ENCODE peak calls at places on chromosomes 2 and 18, in seven cellular contexts. Z, J, P, I, V, A and N are unnamed samples.
A peak's percentile ranks its signal among the peaks of the same experiment; 100 is the strongest.

GRCh38 chr2:160576054-160576499 is 82.5 kb upstream of the RBMS1 start:
- DNase-seq in A (peak; percentile 39), J (no peak), P (no peak), V (peak; percentile 53), Z (no peak), I (peak; percentile 52), N (no peak)

GRCh38 chr2:235709124-235709813 is 215.4 kb downstream of the AGAP1 start:
- DNase-seq in A (peak; percentile 47), Z (no peak), J (no peak), I (peak; percentile 73), P (peak; percentile 86), V (peak; percentile 72), N (no peak)

GRCh38 chr2:17191223-17191622 is 327.0 kb downstream of the RAD51AP2 start:
- DNase-seq in A (no peak), P (no peak), J (no peak), V (no peak), Z (no peak), I (no peak), N (no peak)

GRCh38 chr2:2689313-2689712 is 358.2 kb upstream of the MYT1L start:
- DNase-seq in Z (no peak), J (no peak), P (no peak), I (no peak), V (no peak), A (no peak), N (no peak)

GRCh38 chr2:208183526-208183925 is 6.3 kb downstream of the C2orf80 start:
- DNase-seq in A (no peak), I (no peak), J (no peak), Z (no peak), P (no peak), V (no peak), N (no peak)

GRCh38 chr2:170973492-170974303 is 44.6 kb downstream of the GORASP2 start:
- DNase-seq in I (peak; percentile 85), J (peak; percentile 85), V (peak; percentile 91), Z (peak; percentile 89), P (peak; percentile 62), A (peak; percentile 69), N (peak; percentile 27)

GRCh38 chr18:11872479-11873136 is 21.4 kb downstream of the CHMP1B start:
- DNase-seq in P (peak; percentile 36), Z (peak; percentile 52), A (no peak), V (peak; percentile 40), I (peak; percentile 67), J (no peak), N (no peak)

GRCh38 chr18:23115683-23116096 is 19.6 kb upstream of the CABLES1 start:
- DNase-seq in P (peak; percentile 54), J (no peak), V (peak; percentile 99), A (peak; percentile 100), Z (no peak), I (peak; percentile 95), N (no peak)

GRCh38 chr2:55160422-55160821 is 71.7 kb downstream of the CLHC1 start:
- DNase-seq in A (no peak), V (no peak), J (no peak), I (no peak), P (no peak), Z (no peak), N (no peak)

GRCh38 chr2:188364033-188364432 is 72.4 kb downstream of the GULP1 start:
- DNase-seq in P (no peak), V (no peak), Z (no peak), I (no peak), J (no peak), A (peak; percentile 7), N (no peak)

GRCh38 chr2:196515041-196515440 is 124.5 kb upstream of the CCDC150 start:
- DNase-seq in A (no peak), J (peak; percentile 24), Z (no peak), P (no peak), V (no peak), I (no peak), N (no peak)

GRCh38 chr18:21774722-21775121 is 34.1 kb downstream of the MIB1 start:
- DNase-seq in I (no peak), V (no peak), Z (no peak), P (no peak), J (no peak), A (no peak), N (no peak)

GRCh38 chr2:47675196-47675825 is 107.6 kb upstream of the MSH6 start:
- DNase-seq in J (no peak), I (no peak), V (no peak), Z (no peak), P (no peak), A (no peak), N (no peak)

GRCh38 chr2:189566046-189566445 is 14.5 kb downstream of the SLC40A1 start:
- DNase-seq in A (peak; percentile 57), P (no peak), I (no peak), V (no peak), J (no peak), Z (no peak), N (no peak)

GRCh38 chr18:70366670-70367069 is 77.8 kb downstream of the SOCS6 start:
- DNase-seq in I (no peak), A (no peak), V (no peak), P (no peak), J (no peak), Z (no peak), N (no peak)

GRCh38 chr18:34947711-34948125 is 93.5 kb upstream of the MAPRE2 start:
- DNase-seq in J (no peak), Z (no peak), V (peak; percentile 28), P (no peak), A (peak; percentile 73), I (peak; percentile 54), N (no peak)

GRCh38 chr2:25805987-25806386 is 72.3 kb downstream of the ASXL2 start:
- DNase-seq in P (no peak), V (no peak), A (no peak), J (no peak), Z (no peak), I (no peak), N (no peak)

GRCh38 chr2:209936106-209936663 is 66.3 kb upstream of the RPE start:
- DNase-seq in I (peak; percentile 5), Z (no peak), V (no peak), P (no peak), J (no peak), A (no peak), N (no peak)

GRCh38 chr18:10526211-10526949 is 553 bp downstream of the NAPG start:
- DNase-seq in J (peak; percentile 75), P (no peak), V (peak; percentile 81), Z (peak; percentile 60), I (peak; percentile 23), A (peak; percentile 70), N (no peak)

GRCh38 chr2:119489232-119489952 is 34.9 kb downstream of the SCTR start:
- DNase-seq in Z (no peak), V (no peak), P (no peak), I (no peak), J (no peak), A (no peak), N (no peak)
- H3K4me1 ChIP-seq in Z (peaks cover 12% of the 10 kb centered on the region), V (peaks cover 26% of the 10 kb centered on the region), P (peaks cover 12% of the 10 kb centered on the region), I (peaks cover 84% of the 10 kb centered on the region), J (peaks cover 62% of the 10 kb centered on the region), A (peaks cover 57% of the 10 kb centered on the region), N (peaks cover 3% of the 10 kb centered on the region)

GRCh38 chr2:134774074-134774742 is 55.4 kb upstream of the TMEM163 start:
- DNase-seq in J (no peak), I (no peak), Z (peak; percentile 72), P (no peak), A (peak; percentile 23), V (no peak), N (no peak)

GRCh38 chr2:134774786-134775641 is 56.2 kb upstream of the TMEM163 start:
- DNase-seq in V (peak; percentile 30), J (no peak), Z (no peak), P (peak; percentile 15), A (peak; percentile 47), I (no peak), N (no peak)

GRCh38 chr2:134772493-134773169 is 53.8 kb upstream of the TMEM163 start:
- DNase-seq in J (no peak), P (no peak), I (no peak), Z (no peak), A (no peak), V (no peak), N (no peak)

GRCh38 chr2:134773372-134774073 is 54.7 kb upstream of the TMEM163 start:
- DNase-seq in V (no peak), P (no peak), A (peak; percentile 28), I (no peak), Z (peak; percentile 85), J (no peak), N (no peak)

DNA sequence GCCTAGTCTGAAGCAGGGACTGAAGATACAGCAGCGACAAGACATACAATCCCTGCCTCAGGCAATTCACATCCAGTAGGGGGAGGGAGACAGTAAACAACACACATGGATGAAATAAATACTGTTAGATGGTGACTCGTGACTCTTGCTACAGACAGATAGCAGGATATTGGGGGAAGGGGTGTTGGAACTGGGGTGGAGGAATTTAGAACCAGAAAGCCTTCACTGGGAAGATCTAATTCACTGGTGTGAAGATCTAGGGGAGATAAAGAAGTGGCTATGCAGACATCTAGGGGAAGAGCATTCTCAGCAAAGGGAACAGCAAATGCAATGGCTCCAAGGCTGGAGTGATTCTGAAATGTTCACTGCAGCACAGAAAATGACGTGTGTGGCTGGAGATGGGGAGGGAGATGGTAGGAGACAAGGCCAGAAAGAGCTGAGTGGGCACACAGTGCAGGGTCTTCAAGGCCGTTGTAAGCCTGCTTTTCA is 52.6 kb upstream of the TMEM163 start:
- DNase-seq in A (peak; percentile 53), Z (no peak), P (no peak), J (no peak), V (no peak), I (no peak), N (no peak)
- H3K4me3 ChIP-seq in A (no peak overlapping the region), Z (no peak overlapping the region), P (no peak overlapping the region), J (no peak overlapping the region), V (no peak overlapping the region), I (no peak overlapping the region), N (no peak overlapping the region)

DNA sequence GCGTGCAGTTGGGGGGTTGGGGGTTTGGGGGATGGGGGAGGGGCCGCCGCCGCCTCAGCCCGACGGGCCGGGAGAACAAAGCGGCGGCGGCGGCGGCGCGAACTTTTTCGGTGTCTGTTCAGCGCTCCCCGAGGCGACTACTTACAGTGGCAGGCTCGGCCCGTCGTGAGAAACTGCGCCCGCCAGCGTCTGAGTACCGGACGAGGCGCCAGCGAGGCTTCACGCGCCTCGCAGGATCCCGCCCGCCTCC is 172 bp downstream of the PRKD3 start:
- DNase-seq in Z (peak; percentile 84), P (no peak), J (peak; percentile 85), I (no peak), V (peak; percentile 86), A (peak; percentile 81), N (no peak)
- H3K27ac ChIP-seq in Z (peak overlapping the region; percentile 98), P (no peak overlapping the region), J (peak overlapping the region; percentile 89), I (peak overlapping the region; percentile 81), V (peak overlapping the region; percentile 77), A (no peak overlapping the region), N (no peak overlapping the region)

DNA sequence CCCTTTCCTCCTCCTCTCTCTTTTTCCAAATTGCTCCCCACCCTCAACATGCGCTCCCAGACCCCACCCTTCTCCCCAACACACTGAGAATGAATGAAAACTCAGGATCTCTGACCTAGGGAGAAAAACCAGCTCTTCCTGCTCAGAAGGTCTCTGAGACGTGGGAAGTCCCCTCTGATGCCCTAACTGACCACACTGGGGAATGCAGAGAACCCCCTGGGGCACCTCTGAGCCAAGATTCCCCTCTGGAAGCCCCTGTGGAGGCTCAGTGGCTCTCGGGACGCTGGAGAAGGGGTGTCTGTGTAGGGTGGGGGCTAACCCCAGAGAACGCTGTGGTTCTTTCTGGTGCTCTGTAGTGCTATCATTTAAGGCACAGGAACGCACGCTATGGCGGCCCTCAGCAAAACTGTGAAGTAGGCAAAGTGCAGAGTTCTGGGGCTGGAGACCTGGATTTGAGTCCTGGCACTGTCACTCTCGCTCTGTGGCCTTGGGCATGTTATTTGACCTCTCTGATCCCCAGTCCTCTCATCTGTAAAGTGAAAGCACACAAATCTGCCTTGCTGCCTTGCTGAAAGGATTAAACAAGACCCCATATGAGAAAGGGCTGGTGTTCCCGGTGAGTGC is 17.1 kb downstream of the ATOH8 start:
- DNase-seq in J (no peak), I (no peak), V (no peak), P (no peak), Z (no peak), A (peak; percentile 57), N (no peak)
- H3K4me1 ChIP-seq in J (peaks cover 95% of the 10 kb centered on the region), I (peaks cover 73% of the 10 kb centered on the region), V (peaks cover 42% of the 10 kb centered on the region), P (peaks cover 51% of the 10 kb centered on the region), Z (peaks cover 23% of the 10 kb centered on the region), A (peaks cover 69% of the 10 kb centered on the region), N (peaks cover 17% of the 10 kb centered on the region)